ENCODE peak calls at places on chromosomes 7 and 10, in seven cellular contexts. One of them, this sample, is unnamed. For H3K4me1 and H3K9me3, the result is how much of the 10 kb centered on the place peaks cover.

GRCh38 chr10:71882813-71883746 is 32.0 kb upstream of the PSAP start:
- DNase-seq in PC-9: no peak
- DNase-seq in endodermal cell: no peak
- DNase-seq in Caco-2: no peak
- DNase-seq in right lobe of liver: no peak
- DNase-seq in OCI-LY7: peak
- DNase-seq in A549: no peak
- DNase-seq in this sample: no peak

GRCh38 chr10:15802375-15802949 is 57.8 kb downstream of the MINDY3 start:
- DNase-seq in PC-9: no peak
- DNase-seq in endodermal cell: peak
- DNase-seq in Caco-2: no peak
- DNase-seq in right lobe of liver: no peak
- DNase-seq in OCI-LY7: no peak
- DNase-seq in A549: no peak
- DNase-seq in this sample: no peak

GRCh38 chr7:144379791-144380384 is 23.6 kb downstream of the NOBOX start:
- DNase-seq in PC-9: no peak
- DNase-seq in endodermal cell: peak
- DNase-seq in Caco-2: no peak
- DNase-seq in right lobe of liver: no peak
- DNase-seq in OCI-LY7: no peak
- DNase-seq in A549: no peak
- DNase-seq in this sample: no peak

GRCh38 chr10:100612601-100613595 is 77.2 kb downstream of the HIF1AN start:
- DNase-seq in PC-9: no peak
- DNase-seq in endodermal cell: no peak
- DNase-seq in Caco-2: no peak
- DNase-seq in right lobe of liver: no peak
- DNase-seq in OCI-LY7: no peak
- DNase-seq in A549: no peak
- DNase-seq in this sample: no peak

GRCh38 chr10:90179696-90180407 is 478.5 kb downstream of the KIF20B start:
- DNase-seq in PC-9: peak
- DNase-seq in endodermal cell: no peak
- DNase-seq in Caco-2: no peak
- DNase-seq in right lobe of liver: no peak
- DNase-seq in OCI-LY7: no peak
- DNase-seq in A549: no peak
- DNase-seq in this sample: no peak

GRCh38 chr10:11180228-11180627 is 162.6 kb downstream of the CELF2 start:
- DNase-seq in PC-9: no peak
- DNase-seq in endodermal cell: no peak
- DNase-seq in Caco-2: no peak
- DNase-seq in right lobe of liver: no peak
- DNase-seq in OCI-LY7: no peak
- DNase-seq in A549: no peak
- DNase-seq in this sample: no peak

GRCh38 chr7:141045842-141046630 is 27.8 kb upstream of the TMEM178B start:
- DNase-seq in PC-9: no peak
- DNase-seq in endodermal cell: no peak
- DNase-seq in Caco-2: no peak
- DNase-seq in right lobe of liver: no peak
- DNase-seq in OCI-LY7: no peak
- DNase-seq in A549: no peak
- DNase-seq in this sample: no peak

GRCh38 chr7:36905836-36906235 is 181.5 kb upstream of the AOAH start:
- DNase-seq in PC-9: no peak
- DNase-seq in endodermal cell: peak
- DNase-seq in Caco-2: no peak
- DNase-seq in right lobe of liver: no peak
- DNase-seq in OCI-LY7: no peak
- DNase-seq in A549: no peak
- DNase-seq in this sample: no peak

GRCh38 chr10:86506499-86506898 is 15.1 kb downstream of the WAPL start:
- DNase-seq in PC-9: no peak
- DNase-seq in endodermal cell: no peak
- DNase-seq in Caco-2: no peak
- DNase-seq in right lobe of liver: no peak
- DNase-seq in OCI-LY7: peak
- DNase-seq in A549: no peak
- DNase-seq in this sample: no peak

GRCh38 chr7:73487486-73487885 is 34.6 kb downstream of the BAZ1B start:
- DNase-seq in PC-9: no peak
- DNase-seq in endodermal cell: no peak
- DNase-seq in Caco-2: no peak
- DNase-seq in right lobe of liver: no peak
- DNase-seq in OCI-LY7: no peak
- DNase-seq in A549: no peak
- DNase-seq in this sample: no peak

GRCh38 chr7:66167773-66168367 is 37.3 kb upstream of the TPST1 start:
- DNase-seq in PC-9: peak
- DNase-seq in endodermal cell: no peak
- DNase-seq in Caco-2: no peak
- DNase-seq in right lobe of liver: no peak
- DNase-seq in OCI-LY7: no peak
- DNase-seq in A549: no peak
- DNase-seq in this sample: no peak

GRCh38 chr7:4687956-4688355 is 5.9 kb downstream of the FOXK1 start:
- DNase-seq in PC-9: no peak
- DNase-seq in endodermal cell: no peak
- DNase-seq in Caco-2: no peak
- DNase-seq in right lobe of liver: no peak
- DNase-seq in OCI-LY7: no peak
- DNase-seq in A549: no peak
- DNase-seq in this sample: no peak
- H3K4me1 ChIP-seq in PC-9: under half
- H3K4me1 ChIP-seq in endodermal cell: under half
- H3K4me1 ChIP-seq in Caco-2: under half
- H3K4me1 ChIP-seq in right lobe of liver: under half
- H3K4me1 ChIP-seq in OCI-LY7: under half
- H3K4me1 ChIP-seq in A549: under half
- H3K4me1 ChIP-seq in this sample: under half

DNA sequence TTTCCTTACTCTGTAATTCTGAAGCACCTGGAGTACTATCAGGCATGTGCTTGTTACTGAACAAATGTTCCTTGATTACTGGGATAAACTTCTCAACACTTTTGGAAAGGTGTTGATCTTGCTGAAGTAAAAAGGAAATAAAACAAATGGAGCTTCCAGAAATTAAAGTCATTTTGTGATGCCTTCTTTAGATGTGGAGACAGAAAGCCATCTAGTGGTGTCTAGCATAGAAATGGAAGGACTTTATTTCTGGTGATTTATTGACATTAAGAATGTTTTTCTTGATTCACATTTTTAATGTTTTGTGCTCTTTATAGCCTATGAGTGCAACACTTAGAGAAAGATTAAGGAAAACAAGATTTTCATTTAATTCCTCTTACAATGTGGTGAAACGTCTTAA is 1.4 kb downstream of the SFR1 start:
- DNase-seq in PC-9: no peak
- DNase-seq in endodermal cell: no peak
- DNase-seq in Caco-2: no peak
- DNase-seq in right lobe of liver: no peak
- DNase-seq in OCI-LY7: peak
- DNase-seq in A549: peak
- DNase-seq in this sample: peak
- H3K4me3 ChIP-seq in PC-9: peak
- H3K4me3 ChIP-seq in endodermal cell: no peak
- H3K4me3 ChIP-seq in Caco-2: no peak
- H3K4me3 ChIP-seq in right lobe of liver: no peak
- H3K4me3 ChIP-seq in OCI-LY7: peak
- H3K4me3 ChIP-seq in A549: peak
- H3K4me3 ChIP-seq in this sample: no peak

DNA sequence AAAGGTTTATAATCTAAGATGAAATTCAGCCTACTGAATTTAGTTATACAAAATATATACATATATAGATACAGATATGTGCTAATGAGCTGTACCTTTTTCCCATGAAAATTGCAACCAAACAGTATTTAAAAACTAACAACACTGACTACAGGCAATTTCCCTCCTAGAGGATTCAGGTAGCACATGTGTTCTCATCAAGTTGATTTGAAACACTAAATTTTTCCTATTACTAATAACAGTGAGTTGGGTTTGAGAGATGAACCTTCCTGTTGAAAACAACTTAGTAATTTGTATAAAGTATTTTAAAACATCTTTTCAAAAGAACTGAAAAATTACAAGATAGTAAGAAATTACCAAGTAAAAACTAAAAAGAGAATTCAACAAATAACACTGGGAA is 51.5 kb downstream of the COA1 start:
- DNase-seq in PC-9: no peak
- DNase-seq in endodermal cell: no peak
- DNase-seq in Caco-2: no peak
- DNase-seq in right lobe of liver: no peak
- DNase-seq in OCI-LY7: no peak
- DNase-seq in A549: no peak
- DNase-seq in this sample: no peak
- H3K9me3 ChIP-seq in PC-9: under half
- H3K9me3 ChIP-seq in endodermal cell: under half
- H3K9me3 ChIP-seq in Caco-2: under half
- H3K9me3 ChIP-seq in right lobe of liver: under half
- H3K9me3 ChIP-seq in OCI-LY7: under half
- H3K9me3 ChIP-seq in A549: under half
- H3K9me3 ChIP-seq in this sample: under half

GRCh38 chr10:119896061-119896655 is 3.6 kb downstream of the SEC23IP start:
- DNase-seq in PC-9: no peak
- DNase-seq in endodermal cell: peak
- DNase-seq in Caco-2: no peak
- DNase-seq in right lobe of liver: no peak
- DNase-seq in OCI-LY7: no peak
- DNase-seq in A549: no peak
- DNase-seq in this sample: no peak

GRCh38 chr10:119897366-119897765 is 4.8 kb downstream of the SEC23IP start:
- DNase-seq in PC-9: no peak
- DNase-seq in endodermal cell: no peak
- DNase-seq in Caco-2: no peak
- DNase-seq in right lobe of liver: no peak
- DNase-seq in OCI-LY7: no peak
- DNase-seq in A549: no peak
- DNase-seq in this sample: no peak

GRCh38 chr10:119896937-119897336 is 4.4 kb downstream of the SEC23IP start:
- DNase-seq in PC-9: no peak
- DNase-seq in endodermal cell: peak
- DNase-seq in Caco-2: no peak
- DNase-seq in right lobe of liver: peak
- DNase-seq in OCI-LY7: no peak
- DNase-seq in A549: no peak
- DNase-seq in this sample: peak

GRCh38 chr10:119893845-119894427 is 1.4 kb downstream of the SEC23IP start:
- DNase-seq in PC-9: no peak
- DNase-seq in endodermal cell: no peak
- DNase-seq in Caco-2: no peak
- DNase-seq in right lobe of liver: no peak
- DNase-seq in OCI-LY7: no peak
- DNase-seq in A549: no peak
- DNase-seq in this sample: no peak

DNA sequence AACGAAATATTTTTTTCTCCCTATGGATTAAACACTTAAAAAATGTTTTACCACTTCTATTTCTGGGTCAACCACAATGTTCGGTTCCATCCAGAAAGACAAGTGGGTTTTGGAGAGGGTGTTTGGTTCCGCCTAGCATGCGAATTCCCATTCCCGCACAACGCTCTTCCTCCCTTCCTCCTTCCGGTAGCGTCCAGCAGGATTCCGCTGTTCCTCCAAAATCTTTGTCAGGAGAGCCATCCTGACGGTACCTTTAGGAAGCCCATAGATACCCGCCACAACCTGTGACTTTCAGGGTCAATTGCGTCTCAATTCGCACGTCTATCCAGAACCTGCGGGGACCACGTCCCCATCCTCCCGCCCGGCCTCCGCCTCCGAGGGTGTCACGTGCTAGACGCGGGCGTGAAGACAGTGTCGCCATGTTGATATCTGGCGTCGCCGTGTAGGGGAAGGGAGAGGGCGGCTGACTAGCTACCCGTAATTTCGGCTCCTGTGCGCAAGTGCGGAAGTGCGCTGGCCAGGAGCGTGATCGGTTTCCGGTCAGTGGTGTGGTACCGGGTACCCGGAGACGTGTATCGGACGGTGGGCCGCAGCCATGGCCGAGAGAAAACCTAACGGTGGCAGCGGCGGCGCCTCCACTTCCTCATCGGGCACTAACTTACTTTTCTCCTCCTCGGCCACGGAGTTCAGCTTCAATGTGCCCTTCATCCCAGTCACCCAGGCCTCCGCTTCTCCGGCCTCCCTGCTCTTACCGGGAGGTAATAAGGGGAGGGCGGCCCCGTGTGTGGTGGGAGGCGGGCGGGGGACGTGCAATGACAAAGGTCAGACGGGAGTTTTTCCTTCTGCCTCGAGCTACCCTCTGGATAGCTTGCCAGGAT is at the start of gene SEC23IP:
- DNase-seq in PC-9: peak
- DNase-seq in endodermal cell: peak
- DNase-seq in Caco-2: peak
- DNase-seq in right lobe of liver: peak
- DNase-seq in OCI-LY7: peak
- DNase-seq in A549: peak
- DNase-seq in this sample: peak
- H3K4me1 ChIP-seq in PC-9: under half
- H3K4me1 ChIP-seq in endodermal cell: under half
- H3K4me1 ChIP-seq in Caco-2: under half
- H3K4me1 ChIP-seq in right lobe of liver: under half
- H3K4me1 ChIP-seq in OCI-LY7: under half
- H3K4me1 ChIP-seq in A549: under half
- H3K4me1 ChIP-seq in this sample: under half

GRCh38 chr7:3518546-3518945 is 217.5 kb downstream of the SDK1 start:
- DNase-seq in PC-9: no peak
- DNase-seq in endodermal cell: no peak
- DNase-seq in Caco-2: no peak
- DNase-seq in right lobe of liver: no peak
- DNase-seq in OCI-LY7: no peak
- DNase-seq in A549: no peak
- DNase-seq in this sample: no peak
- H3K4me3 ChIP-seq in PC-9: no peak
- H3K4me3 ChIP-seq in endodermal cell: no peak
- H3K4me3 ChIP-seq in Caco-2: no peak
- H3K4me3 ChIP-seq in right lobe of liver: no peak
- H3K4me3 ChIP-seq in OCI-LY7: no peak
- H3K4me3 ChIP-seq in A549: no peak
- H3K4me3 ChIP-seq in this sample: no peak

GRCh38 chr7:105502173-105502572 is 19.9 kb downstream of the PUS7 start:
- DNase-seq in PC-9: no peak
- DNase-seq in endodermal cell: no peak
- DNase-seq in Caco-2: no peak
- DNase-seq in right lobe of liver: no peak
- DNase-seq in OCI-LY7: no peak
- DNase-seq in A549: no peak
- DNase-seq in this sample: no peak
- H3K9me3 ChIP-seq in PC-9: under half
- H3K9me3 ChIP-seq in endodermal cell: under half
- H3K9me3 ChIP-seq in Caco-2: under half
- H3K9me3 ChIP-seq in right lobe of liver: under half
- H3K9me3 ChIP-seq in OCI-LY7: under half
- H3K9me3 ChIP-seq in A549: under half
- H3K9me3 ChIP-seq in this sample: under half

This sample was measured in HAP-1.